ENCODE peak calls at places on chromosomes 4 and X, in nine cellular contexts. D is breast epithelium, R is GM23338, M is endothelial cell of umbilical vein, K is Panc1, X is HCT116, G is spleen, L is SK-N-SH, Q is HepG2. V is an unnamed sample.

GRCh38 chrX:45506149-45506768 is 305.6 kb upstream of the DIPK2B start:
- DNase-seq in M (peak; percentile 30), L (no peak), D (no peak), X (no peak), K (no peak), G (no peak), R (no peak), Q (no peak), V (no peak)

GRCh38 chr4:165751882-165752281 is 121.2 kb upstream of the TLL1 start:
- DNase-seq in X (no peak), M (peak; percentile 34), K (no peak), G (no peak), L (no peak), D (no peak), R (no peak), Q (no peak), V (no peak)

GRCh38 chrX:155216940-155217450 is 735 bp downstream of the VBP1 start:
- DNase-seq in M (peak; percentile 66), Q (no peak), D (no peak), R (peak; percentile 16), G (no peak), X (no peak), L (peak; percentile 46), K (no peak), V (no peak)

GRCh38 chr4:183987987-183988392 is 82.9 kb downstream of the STOX2 start:
- DNase-seq in R (peak; percentile 35), L (peak; percentile 54), M (peak; percentile 55), X (peak; percentile 68), K (peak; percentile 28), Q (peak; percentile 7), D (peak; percentile 81), G (no peak), V (peak; percentile 68)

GRCh38 chr4:177100307-177100706 is 209.4 kb upstream of the NEIL3 start:
- DNase-seq in L (no peak), X (no peak), R (peak; percentile 14), D (no peak), Q (no peak), M (no peak), G (no peak), K (no peak), V (no peak)

GRCh38 chrX:97332963-97333362 is 449.3 kb downstream of the RPA4 start:
- DNase-seq in R (no peak), G (no peak), L (no peak), X (no peak), K (no peak), M (no peak), Q (no peak), D (no peak), V (no peak)

GRCh38 chrX:133375558-133376340 is 39.5 kb downstream of the GPC4 start:
- DNase-seq in L (peak; percentile 21), K (no peak), M (no peak), R (no peak), G (no peak), Q (no peak), D (no peak), X (no peak), V (peak; percentile 40)

GRCh38 chr4:56607926-56608325 is 73.2 kb downstream of the HOPX start:
- DNase-seq in D (no peak), G (no peak), M (no peak), X (no peak), L (no peak), K (no peak), Q (no peak), R (no peak), V (no peak)

GRCh38 chrX:70664726-70665125 is 220.1 kb downstream of the DLG3 start:
- DNase-seq in D (no peak), Q (peak; percentile 19), L (peak; percentile 13), R (peak; percentile 51), X (peak; percentile 16), G (no peak), K (no peak), M (peak; percentile 13), V (no peak)

GRCh38 chr4:157405070-157405469 is 184.5 kb downstream of the GRIA2 start:
- DNase-seq in R (no peak), D (no peak), K (no peak), M (no peak), Q (no peak), G (no peak), L (no peak), X (no peak), V (no peak)

GRCh38 chr4:87975466-87975865 is at the start of gene SPP1:
- DNase-seq in G (peak; percentile 50), M (no peak), Q (peak; percentile 66), K (no peak), D (no peak), L (peak; percentile 43), R (peak; percentile 87), X (no peak), V (no peak)

GRCh38 chrX:71253253-71254091 is 468 bp downstream of the ZMYM3 start:
- DNase-seq in L (peak; percentile 84), K (no peak), D (no peak), G (peak; percentile 81), X (no peak), R (peak; percentile 55), Q (peak; percentile 13), M (peak; percentile 58), V (peak; percentile 39)

GRCh38 chr4:147334478-147334877 is 146.4 kb upstream of the EDNRA start:
- DNase-seq in R (no peak), Q (no peak), X (no peak), L (no peak), K (no peak), M (peak; percentile 44), G (no peak), D (no peak), V (no peak)

GRCh38 chr4:126850286-126850685 is 782.5 kb upstream of the INTU start:
- DNase-seq in M (peak; percentile 71), X (peak; percentile 96), L (peak; percentile 1), G (no peak), Q (no peak), R (no peak), D (no peak), K (peak; percentile 80), V (no peak)

GRCh38 chrX:29082558-29082957 is 495.3 kb downstream of the IL1RAPL1 start:
- DNase-seq in R (no peak), X (no peak), D (no peak), M (no peak), L (no peak), G (no peak), K (no peak), Q (no peak), V (no peak)

GRCh38 chr4:80016506-80016905 is 56.5 kb downstream of the ANTXR2 start:
- DNase-seq in R (no peak), Q (no peak), M (no peak), L (no peak), G (no peak), X (no peak), D (no peak), K (no peak), V (no peak)
- TF ChIP-seq POLR2AphosphoS5 in R (no peak), Q (no peak), M (no peak), L (no peak), G (no peak), X (no peak), D (no peak), K (no peak), V (no peak)

GRCh38 chrX:54930291-54931049 is 9.8 kb downstream of the TRO start:
- DNase-seq in L (no peak), Q (no peak), G (no peak), K (no peak), M (no peak), X (no peak), R (no peak), D (no peak), V (no peak)
- TF ChIP-seq POLR2AphosphoS5 in L (no peak), Q (no peak), G (no peak), K (no peak), M (no peak), X (no peak), R (no peak), D (no peak), V (no peak)

GRCh38 chrX:115490814-115491213 is 70.2 kb upstream of the PLS3 start:
- DNase-seq in G (no peak), M (peak; percentile 24), R (no peak), Q (no peak), D (no peak), X (no peak), K (no peak), L (no peak), V (no peak)

GRCh38 chrX:115493015-115493414 is 68.0 kb upstream of the PLS3 start:
- DNase-seq in K (no peak), L (no peak), R (no peak), Q (no peak), D (no peak), G (no peak), X (no peak), M (no peak), V (no peak)

GRCh38 chrX:115487608-115488007 is 73.4 kb upstream of the PLS3 start:
- DNase-seq in Q (no peak), G (no peak), X (no peak), R (no peak), D (no peak), M (no peak), L (no peak), K (no peak), V (no peak)

GRCh38 chrX:115494133-115494532 is 66.8 kb upstream of the PLS3 start:
- DNase-seq in R (no peak), X (no peak), L (no peak), G (no peak), D (no peak), Q (peak; percentile 7), K (no peak), M (peak; percentile 14), V (no peak)

DNA sequence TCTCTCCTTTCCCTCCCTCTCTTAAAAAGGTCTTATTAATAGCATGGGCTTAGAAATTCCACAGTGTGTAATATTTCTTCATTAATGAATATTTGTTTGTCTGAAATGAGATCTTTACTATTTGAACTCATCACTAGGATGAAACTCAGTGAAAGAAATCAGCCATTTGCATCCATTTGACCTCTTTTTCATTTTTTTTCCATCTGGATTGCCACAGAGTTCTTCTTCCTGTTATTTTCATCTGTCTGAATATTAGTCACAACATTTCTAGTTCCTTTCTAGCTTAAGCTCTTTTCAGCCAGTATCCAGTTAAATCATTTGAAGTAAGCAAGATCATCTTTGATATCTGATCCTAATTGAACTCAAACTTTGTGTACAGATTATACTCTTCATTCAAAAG is 69.2 kb upstream of the PLS3 start:
- DNase-seq in Q (no peak), R (no peak), X (no peak), K (no peak), M (peak; percentile 61), G (no peak), D (no peak), L (no peak), V (no peak)
- TF ChIP-seq POLR2AphosphoS5 in Q (no peak), R (no peak), X (no peak), K (no peak), M (no peak), G (no peak), D (no peak), L (no peak), V (no peak)

DNA sequence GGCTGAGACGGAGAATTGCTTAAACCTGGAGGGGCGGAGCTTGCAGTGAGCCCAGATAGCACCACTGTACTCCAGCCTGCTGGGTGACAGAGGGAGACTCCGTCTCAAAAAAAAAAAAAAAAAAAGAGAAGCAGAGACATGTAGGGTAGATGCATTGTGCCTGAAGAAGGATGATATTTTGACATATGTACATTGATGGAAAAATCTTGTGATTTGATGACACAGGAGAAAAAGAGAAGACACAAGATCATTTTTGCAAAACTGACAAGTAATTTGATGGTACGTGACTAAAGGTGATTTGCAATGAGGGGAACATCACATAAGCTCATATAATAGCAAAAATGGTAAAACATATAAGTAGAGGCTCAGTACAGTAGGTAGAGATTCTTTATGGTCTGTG is 340.1 kb upstream of the FSTL5 start:
- DNase-seq in X (no peak), K (no peak), Q (no peak), L (no peak), M (no peak), D (no peak), G (no peak), R (no peak), V (no peak)
- TF ChIP-seq POLR2AphosphoS5 in X (no peak), K (no peak), Q (no peak), L (no peak), M (no peak), D (no peak), G (no peak), R (no peak), V (no peak)

V was measured in stomach.